ENCODE peak calls at places on chromosome 7, in six cellular contexts. R is NCI-H1417; D is hepatic stellate cell; M is D721Med; Q is activated CD8-positive, alpha-beta T cell treated with anti-CD3 and anti-CD28 coated beads for 36 hours; O is sciatic nerve. X is an unnamed sample.

GRCh38 chr7:146004805-146005204 is 111.8 kb upstream of the CNTNAP2 start:
- DNase-seq in R (no peak), D (no peak), M (no peak), Q (no peak), O (no peak), X (no peak)

GRCh38 chr7:44281811-44282600 is 43.4 kb downstream of the CAMK2B start:
- DNase-seq in R (no peak), D (no peak), M (peak), Q (no peak), O (peak), X (no peak)

GRCh38 chr7:77580762-77581350 is 43.8 kb downstream of the PTPN12 start:
- DNase-seq in R (peak), D (no peak), M (no peak), Q (no peak), O (no peak), X (no peak)

GRCh38 chr7:55436457-55436856 is 71.3 kb downstream of the LANCL2 start:
- DNase-seq in R (no peak), D (no peak), M (no peak), Q (no peak), O (no peak), X (no peak)

GRCh38 chr7:133770863-133771492 is 356.2 kb upstream of the LRGUK start:
- DNase-seq in R (peak), D (peak), M (no peak), Q (no peak), O (no peak), X (no peak)

GRCh38 chr7:71824356-71824755 is 587.8 kb downstream of the CALN1 start:
- DNase-seq in R (no peak), D (no peak), M (no peak), Q (no peak), O (no peak), X (no peak)

GRCh38 chr7:47804767-47805545 is 143.3 kb downstream of the PKD1L1 start:
- DNase-seq in R (peak), D (no peak), M (no peak), Q (no peak), O (no peak), X (no peak)

GRCh38 chr7:28988818-28989595 is 30.9 kb upstream of the TRIL start:
- DNase-seq in R (no peak), D (peak), M (no peak), Q (no peak), O (no peak), X (no peak)

GRCh38 chr7:4246536-4246935 is 435.6 kb upstream of the FOXK1 start:
- DNase-seq in R (no peak), D (no peak), M (no peak), Q (no peak), O (no peak), X (no peak)

GRCh38 chr7:112204072-112204775 is 2.0 kb downstream of the DOCK4 start:
- DNase-seq in R (peak), D (no peak), M (no peak), Q (peak), O (no peak), X (peak)

GRCh38 chr7:79461660-79462059 is 8.2 kb upstream of the MAGI2 start:
- DNase-seq in R (no peak), D (peak), M (no peak), Q (no peak), O (no peak), X (no peak)

GRCh38 chr7:134562136-134562535 is 13.2 kb downstream of the AKR1B15 start:
- DNase-seq in R (no peak), D (no peak), M (no peak), Q (peak), O (no peak), X (no peak)

GRCh38 chr7:6382797-6383196 is 65.0 kb downstream of the DAGLB start:
- DNase-seq in R (no peak), D (no peak), M (no peak), Q (no peak), O (no peak), X (no peak)

GRCh38 chr7:117937726-117938483 is 64.7 kb upstream of the CTTNBP2 start:
- DNase-seq in R (peak), D (no peak), M (no peak), Q (no peak), O (no peak), X (no peak)

GRCh38 chr7:157211710-157212109 is 73.0 kb downstream of the UBE3C start:
- DNase-seq in R (peak), D (no peak), M (no peak), Q (no peak), O (no peak), X (no peak)

GRCh38 chr7:46071601-46072000 is 150.5 kb upstream of the IGFBP3 start:
- DNase-seq in R (no peak), D (no peak), M (no peak), Q (no peak), O (no peak), X (no peak)

GRCh38 chr7:106276513-106276912 is 8.3 kb downstream of the NAMPT start:
- DNase-seq in R (no peak), D (no peak), M (no peak), Q (no peak), O (no peak), X (no peak)

GRCh38 chr7:40551685-40552576 is 417.1 kb downstream of the SUGCT start:
- DNase-seq in R (no peak), D (peak), M (no peak), Q (peak), O (no peak), X (no peak)

GRCh38 chr7:94043299-94043698 is 39.1 kb upstream of the BET1 start:
- DNase-seq in R (no peak), D (peak), M (no peak), Q (no peak), O (no peak), X (no peak)

GRCh38 chr7:50649259-50649885 is 84.2 kb upstream of the DDC start:
- DNase-seq in R (no peak), D (no peak), M (no peak), Q (no peak), O (no peak), X (no peak)

GRCh38 chr7:34107306-34107705 is 202.0 kb downstream of the BMPER start:
- DNase-seq in R (peak), D (no peak), M (no peak), Q (no peak), O (no peak), X (no peak)

GRCh38 chr7:111475959-111476358 is 86.3 kb downstream of the IMMP2L start:
- DNase-seq in R (no peak), D (no peak), M (no peak), Q (no peak), O (no peak), X (no peak)

GRCh38 chr7:155161690-155162089 is 91.6 kb downstream of the HTR5A start:
- DNase-seq in R (no peak), D (no peak), M (no peak), Q (no peak), O (no peak), X (no peak)

GRCh38 chr7:99618726-99619125 is 2.0 kb downstream of the ZSCAN25 start:
- DNase-seq in R (no peak), D (peak), M (no peak), Q (no peak), O (no peak), X (no peak)

GRCh38 chr7:156969972-156970420 is 20.5 kb downstream of the NOM1 start:
- DNase-seq in R (peak), D (no peak), M (no peak), Q (no peak), O (no peak), X (peak)

GRCh38 chr7:137774793-137775201 is 72.0 kb downstream of the DGKI start:
- DNase-seq in R (no peak), D (peak), M (no peak), Q (peak), O (no peak), X (no peak)

GRCh38 chr7:137687556-137688280 is 159.1 kb downstream of the DGKI start:
- DNase-seq in R (no peak), D (no peak), M (no peak), Q (no peak), O (no peak), X (no peak)

GRCh38 chr7:51593638-51594037 is 277.0 kb upstream of the COBL start:
- DNase-seq in R (no peak), D (no peak), M (no peak), Q (no peak), O (no peak), X (no peak)

GRCh38 chr7:3897430-3898385 is 596.7 kb downstream of the SDK1 start:
- DNase-seq in R (peak), D (peak), M (no peak), Q (peak), O (no peak), X (peak)

GRCh38 chr7:80392229-80393169 is 119.4 kb downstream of the GNAT3 start:
- DNase-seq in R (peak), D (no peak), M (no peak), Q (no peak), O (no peak), X (peak)

GRCh38 chr7:23930312-23930711 is 220.3 kb downstream of the STK31 start:
- DNase-seq in R (peak), D (no peak), M (no peak), Q (no peak), O (no peak), X (no peak)

GRCh38 chr7:25707733-25708132 is 444.3 kb upstream of the NFE2L3 start:
- DNase-seq in R (no peak), D (no peak), M (no peak), Q (no peak), O (no peak), X (no peak)

GRCh38 chr7:142066536-142066935 is 45.0 kb upstream of the MGAM2 start:
- DNase-seq in R (no peak), D (no peak), M (no peak), Q (no peak), O (no peak), X (no peak)

GRCh38 chr7:155618708-155619633 is 25.5 kb upstream of the RBM33 start:
- DNase-seq in R (no peak), D (no peak), M (no peak), Q (no peak), O (no peak), X (no peak)

X was measured in COR-L47.